ENCODE peak calls at places on chromosomes 3 and 15, in six cellular contexts. One of them, this sample, is unnamed.

GRCh38 chr15:84079885-84080777 is 155.4 kb upstream of the GOLGA6L4 start:
- DNase-seq in IMR-90: peak
- DNase-seq in coronary artery: no peak
- DNase-seq in fibroblast of mammary gland: peak
- DNase-seq in fibroblast of pulmonary artery: peak
- DNase-seq in AG09309: no peak
- DNase-seq in this sample: no peak

GRCh38 chr15:50219820-50220219 is 37.8 kb downstream of the SLC27A2 start:
- DNase-seq in fibroblast of pulmonary artery: peak
- DNase-seq in fibroblast of mammary gland: peak
- DNase-seq in IMR-90: peak
- DNase-seq in coronary artery: no peak
- DNase-seq in AG09309: no peak
- DNase-seq in this sample: no peak

GRCh38 chr3:152780553-152780952 is 54.4 kb upstream of the P2RY1 start:
- DNase-seq in fibroblast of pulmonary artery: no peak
- DNase-seq in fibroblast of mammary gland: peak
- DNase-seq in IMR-90: no peak
- DNase-seq in AG09309: no peak
- DNase-seq in coronary artery: no peak
- DNase-seq in this sample: no peak

GRCh38 chr3:190591080-190591479 is 77.2 kb downstream of the IL1RAP start:
- DNase-seq in AG09309: no peak
- DNase-seq in fibroblast of pulmonary artery: no peak
- DNase-seq in IMR-90: no peak
- DNase-seq in coronary artery: no peak
- DNase-seq in fibroblast of mammary gland: no peak
- DNase-seq in this sample: no peak

GRCh38 chr3:39317571-39318169 is 11.8 kb upstream of the CCR8 start:
- DNase-seq in coronary artery: no peak
- DNase-seq in fibroblast of pulmonary artery: peak
- DNase-seq in fibroblast of mammary gland: peak
- DNase-seq in AG09309: no peak
- DNase-seq in IMR-90: no peak
- DNase-seq in this sample: no peak

GRCh38 chr15:100759116-100759515 is 120.5 kb upstream of the ALDH1A3 start:
- DNase-seq in coronary artery: no peak
- DNase-seq in IMR-90: peak
- DNase-seq in fibroblast of pulmonary artery: peak
- DNase-seq in fibroblast of mammary gland: peak
- DNase-seq in AG09309: peak
- DNase-seq in this sample: no peak

GRCh38 chr3:183664913-183665381 is 29.5 kb downstream of the KLHL24 start:
- DNase-seq in IMR-90: peak
- DNase-seq in coronary artery: no peak
- DNase-seq in fibroblast of mammary gland: peak
- DNase-seq in AG09309: no peak
- DNase-seq in fibroblast of pulmonary artery: peak
- DNase-seq in this sample: no peak

GRCh38 chr3:113948015-113948917 is 453 bp downstream of the ZDHHC23 start:
- DNase-seq in AG09309: no peak
- DNase-seq in coronary artery: peak
- DNase-seq in fibroblast of pulmonary artery: no peak
- DNase-seq in IMR-90: no peak
- DNase-seq in fibroblast of mammary gland: no peak
- DNase-seq in this sample: peak

GRCh38 chr3:178386880-178387279 is 149.4 kb upstream of the KCNMB2 start:
- DNase-seq in AG09309: no peak
- DNase-seq in coronary artery: no peak
- DNase-seq in fibroblast of pulmonary artery: no peak
- DNase-seq in fibroblast of mammary gland: no peak
- DNase-seq in IMR-90: no peak
- DNase-seq in this sample: no peak

GRCh38 chr3:189588061-189588817 is 43.0 kb upstream of the TP63 start:
- DNase-seq in fibroblast of pulmonary artery: peak
- DNase-seq in IMR-90: peak
- DNase-seq in fibroblast of mammary gland: peak
- DNase-seq in coronary artery: no peak
- DNase-seq in AG09309: peak
- DNase-seq in this sample: no peak

GRCh38 chr3:110126065-110126464 is 788.7 kb upstream of the DPPA4 start:
- DNase-seq in AG09309: no peak
- DNase-seq in IMR-90: peak
- DNase-seq in fibroblast of pulmonary artery: peak
- DNase-seq in fibroblast of mammary gland: peak
- DNase-seq in coronary artery: no peak
- DNase-seq in this sample: no peak
- TF ChIP-seq CTCF in AG09309: no peak
- TF ChIP-seq CTCF in IMR-90: no peak
- TF ChIP-seq CTCF in fibroblast of pulmonary artery: no peak
- TF ChIP-seq CTCF in fibroblast of mammary gland: no peak
- TF ChIP-seq CTCF in coronary artery: no peak
- TF ChIP-seq CTCF in this sample: no peak

GRCh38 chr3:9916346-9916733 is 558 bp upstream of the IL17RC start:
- DNase-seq in coronary artery: no peak
- DNase-seq in AG09309: no peak
- DNase-seq in fibroblast of mammary gland: peak
- DNase-seq in fibroblast of pulmonary artery: peak
- DNase-seq in IMR-90: peak
- DNase-seq in this sample: no peak

GRCh38 chr3:9916734-9917680 is at the start of gene IL17RC:
- DNase-seq in AG09309: no peak
- DNase-seq in fibroblast of pulmonary artery: peak
- DNase-seq in IMR-90: peak
- DNase-seq in fibroblast of mammary gland: peak
- DNase-seq in coronary artery: peak
- DNase-seq in this sample: no peak

GRCh38 chr3:9914559-9915251 is 2.2 kb upstream of the IL17RC start:
- DNase-seq in fibroblast of mammary gland: no peak
- DNase-seq in IMR-90: no peak
- DNase-seq in coronary artery: peak
- DNase-seq in AG09309: no peak
- DNase-seq in fibroblast of pulmonary artery: no peak
- DNase-seq in this sample: no peak

GRCh38 chr3:9914011-9914410 is 2.9 kb upstream of the IL17RC start:
- DNase-seq in coronary artery: no peak
- DNase-seq in IMR-90: no peak
- DNase-seq in AG09309: no peak
- DNase-seq in fibroblast of mammary gland: no peak
- DNase-seq in fibroblast of pulmonary artery: no peak
- DNase-seq in this sample: no peak

GRCh38 chr3:9915252-9916141 is 1.4 kb upstream of the IL17RC start:
- DNase-seq in IMR-90: peak
- DNase-seq in fibroblast of pulmonary artery: peak
- DNase-seq in AG09309: no peak
- DNase-seq in fibroblast of mammary gland: peak
- DNase-seq in coronary artery: peak
- DNase-seq in this sample: no peak
- TF ChIP-seq CTCF in IMR-90: peak
- TF ChIP-seq CTCF in fibroblast of pulmonary artery: peak
- TF ChIP-seq CTCF in AG09309: peak
- TF ChIP-seq CTCF in fibroblast of mammary gland: no peak
- TF ChIP-seq CTCF in coronary artery: peak
- TF ChIP-seq CTCF in this sample: no peak

GRCh38 chr3:160134454-160134853 is 90.8 kb upstream of the C3orf80 start:
- DNase-seq in coronary artery: no peak
- DNase-seq in fibroblast of pulmonary artery: no peak
- DNase-seq in AG09309: no peak
- DNase-seq in IMR-90: no peak
- DNase-seq in fibroblast of mammary gland: no peak
- DNase-seq in this sample: no peak

GRCh38 chr3:160134964-160135363 is 90.3 kb upstream of the C3orf80 start:
- DNase-seq in AG09309: peak
- DNase-seq in fibroblast of pulmonary artery: peak
- DNase-seq in coronary artery: no peak
- DNase-seq in fibroblast of mammary gland: peak
- DNase-seq in IMR-90: peak
- DNase-seq in this sample: no peak

GRCh38 chr3:160135850-160136249 is 89.4 kb upstream of the C3orf80 start:
- DNase-seq in AG09309: no peak
- DNase-seq in coronary artery: no peak
- DNase-seq in IMR-90: no peak
- DNase-seq in fibroblast of pulmonary artery: no peak
- DNase-seq in fibroblast of mammary gland: no peak
- DNase-seq in this sample: no peak

GRCh38 chr3:160132226-160132625 is 93.0 kb upstream of the C3orf80 start:
- DNase-seq in coronary artery: no peak
- DNase-seq in fibroblast of pulmonary artery: no peak
- DNase-seq in fibroblast of mammary gland: no peak
- DNase-seq in IMR-90: no peak
- DNase-seq in AG09309: no peak
- DNase-seq in this sample: no peak

GRCh38 chr3:160133757-160134156 is 91.5 kb upstream of the C3orf80 start:
- DNase-seq in fibroblast of pulmonary artery: peak
- DNase-seq in AG09309: no peak
- DNase-seq in coronary artery: no peak
- DNase-seq in fibroblast of mammary gland: no peak
- DNase-seq in IMR-90: no peak
- DNase-seq in this sample: no peak
- TF ChIP-seq CTCF in fibroblast of pulmonary artery: peak
- TF ChIP-seq CTCF in AG09309: peak
- TF ChIP-seq CTCF in coronary artery: no peak
- TF ChIP-seq CTCF in fibroblast of mammary gland: no peak
- TF ChIP-seq CTCF in IMR-90: peak
- TF ChIP-seq CTCF in this sample: no peak

GRCh38 chr15:51251591-51251990 is 86.8 kb downstream of the CYP19A1 start:
- DNase-seq in IMR-90: no peak
- DNase-seq in fibroblast of pulmonary artery: no peak
- DNase-seq in fibroblast of mammary gland: no peak
- DNase-seq in AG09309: no peak
- DNase-seq in coronary artery: no peak
- DNase-seq in this sample: no peak
- TF ChIP-seq CTCF in IMR-90: no peak
- TF ChIP-seq CTCF in fibroblast of pulmonary artery: no peak
- TF ChIP-seq CTCF in fibroblast of mammary gland: no peak
- TF ChIP-seq CTCF in AG09309: no peak
- TF ChIP-seq CTCF in coronary artery: no peak
- TF ChIP-seq CTCF in this sample: no peak

GRCh38 chr15:64096486-64097431 is 977 bp downstream of the SNX1 start:
- DNase-seq in fibroblast of pulmonary artery: peak
- DNase-seq in fibroblast of mammary gland: peak
- DNase-seq in IMR-90: peak
- DNase-seq in coronary artery: no peak
- DNase-seq in AG09309: no peak
- DNase-seq in this sample: no peak
- TF ChIP-seq CTCF in fibroblast of pulmonary artery: peak
- TF ChIP-seq CTCF in fibroblast of mammary gland: peak
- TF ChIP-seq CTCF in IMR-90: peak
- TF ChIP-seq CTCF in coronary artery: no peak
- TF ChIP-seq CTCF in AG09309: peak
- TF ChIP-seq CTCF in this sample: no peak

GRCh38 chr3:125200731-125201139 is 11.8 kb downstream of the SLC12A8 start:
- DNase-seq in AG09309: no peak
- DNase-seq in coronary artery: no peak
- DNase-seq in fibroblast of pulmonary artery: no peak
- DNase-seq in fibroblast of mammary gland: no peak
- DNase-seq in IMR-90: no peak
- DNase-seq in this sample: no peak

GRCh38 chr3:125207507-125207906 is 5.0 kb downstream of the SLC12A8 start:
- DNase-seq in IMR-90: no peak
- DNase-seq in coronary artery: no peak
- DNase-seq in AG09309: no peak
- DNase-seq in fibroblast of mammary gland: no peak
- DNase-seq in fibroblast of pulmonary artery: no peak
- DNase-seq in this sample: no peak

GRCh38 chr3:125206934-125207333 is 5.6 kb downstream of the SLC12A8 start:
- DNase-seq in fibroblast of pulmonary artery: no peak
- DNase-seq in fibroblast of mammary gland: no peak
- DNase-seq in AG09309: no peak
- DNase-seq in coronary artery: no peak
- DNase-seq in IMR-90: no peak
- DNase-seq in this sample: no peak

GRCh38 chr3:125203731-125204130 is 8.8 kb downstream of the SLC12A8 start:
- DNase-seq in fibroblast of pulmonary artery: no peak
- DNase-seq in AG09309: no peak
- DNase-seq in coronary artery: no peak
- DNase-seq in fibroblast of mammary gland: no peak
- DNase-seq in IMR-90: no peak
- DNase-seq in this sample: no peak

GRCh38 chr3:125202197-125202596 is 10.4 kb downstream of the SLC12A8 start:
- DNase-seq in AG09309: no peak
- DNase-seq in fibroblast of pulmonary artery: peak
- DNase-seq in fibroblast of mammary gland: peak
- DNase-seq in IMR-90: peak
- DNase-seq in coronary artery: no peak
- DNase-seq in this sample: no peak
- TF ChIP-seq CTCF in AG09309: peak
- TF ChIP-seq CTCF in fibroblast of pulmonary artery: peak
- TF ChIP-seq CTCF in fibroblast of mammary gland: peak
- TF ChIP-seq CTCF in IMR-90: peak
- TF ChIP-seq CTCF in coronary artery: no peak
- TF ChIP-seq CTCF in this sample: no peak

This sample was measured in CD4-positive, alpha-beta T cell.